ENCODE peak calls at places on chromosomes 7 and 10, in six cellular contexts. G is effector memory CD4-positive, alpha-beta T cell; Q is psoas muscle; X is heart right ventricle; S is endothelial cell of umbilical vein; U is trophoblast cell. C is an unnamed sample.

GRCh38 chr7:69847921-69848612 is 249.8 kb downstream of the AUTS2 start:
- DNase-seq in G (no peak), Q (no peak), X (no peak), S (no peak), U (no peak), C (no peak)

GRCh38 chr10:22437620-22438588 is 92.6 kb downstream of the SPAG6 start:
- DNase-seq in G (no peak), Q (no peak), X (no peak), S (no peak), U (no peak), C (no peak)

GRCh38 chr7:157000047-157000726 is 10.3 kb downstream of the MNX1 start:
- DNase-seq in G (no peak), Q (no peak), X (no peak), S (no peak), U (no peak), C (no peak)

GRCh38 chr7:110531186-110531585 is 559.7 kb upstream of the LRRN3 start:
- DNase-seq in G (no peak), Q (no peak), X (no peak), S (no peak), U (peak; percentile 36), C (no peak)

GRCh38 chr7:68868975-68869374 is 729.3 kb upstream of the AUTS2 start:
- DNase-seq in G (no peak), Q (no peak), X (no peak), S (no peak), U (no peak), C (no peak)

GRCh38 chr10:50508315-50509051 is 115.3 kb downstream of the SGMS1 start:
- DNase-seq in G (no peak), Q (no peak), X (no peak), S (no peak), U (no peak), C (no peak)

GRCh38 chr7:138097064-138097741 is 20.9 kb downstream of the AKR1D1 start:
- DNase-seq in G (no peak), Q (no peak), X (no peak), S (peak; percentile 6), U (no peak), C (no peak)

GRCh38 chr7:98228801-98229200 is 17.6 kb downstream of the BHLHA15 start:
- DNase-seq in G (no peak), Q (peak; percentile 42), X (no peak), S (no peak), U (no peak), C (no peak)

GRCh38 chr10:21334891-21335696 is 190.4 kb downstream of the SKIDA1 start:
- DNase-seq in G (no peak), Q (peak; percentile 77), X (peak; percentile 50), S (peak; percentile 86), U (peak; percentile 94), C (no peak)

GRCh38 chr10:5961405-5962100 is 15.8 kb downstream of the IL15RA start:
- DNase-seq in G (no peak), Q (no peak), X (no peak), S (no peak), U (no peak), C (peak; percentile 58)

GRCh38 chr10:70267161-70267933 is 16.5 kb downstream of the NPFFR1 start:
- DNase-seq in G (no peak), Q (no peak), X (no peak), S (peak; percentile 25), U (peak; percentile 70), C (no peak)

GRCh38 chr7:85019778-85020177 is 167.1 kb downstream of the SEMA3D start:
- DNase-seq in G (no peak), Q (no peak), X (no peak), S (no peak), U (no peak), C (no peak)

GRCh38 chr7:87047-87446 is 105.3 kb upstream of the FAM20C start:
- DNase-seq in G (no peak), Q (no peak), X (no peak), S (no peak), U (no peak), C (no peak)

GRCh38 chr7:107152011-107152410 is 16.8 kb upstream of the HBP1 start:
- DNase-seq in G (no peak), Q (no peak), X (no peak), S (no peak), U (no peak), C (no peak)

GRCh38 chr10:73218466-73219191 is 28.4 kb downstream of the DNAJC9 start:
- DNase-seq in G (no peak), Q (no peak), X (no peak), S (peak; percentile 46), U (no peak), C (no peak)

GRCh38 chr7:34430456-34430855 is 227.6 kb upstream of the NPSR1 start:
- DNase-seq in G (no peak), Q (no peak), X (no peak), S (peak; percentile 47), U (peak; percentile 61), C (no peak)

GRCh38 chr10:117533507-117534281 is 8.9 kb upstream of the EMX2 start:
- DNase-seq in G (no peak), Q (no peak), X (no peak), S (no peak), U (no peak), C (no peak)

GRCh38 chr7:19538036-19538435 is 170.8 kb downstream of the POLR1F start:
- DNase-seq in G (no peak), Q (no peak), X (no peak), S (no peak), U (no peak), C (no peak)

GRCh38 chr7:122532406-122533269 is 166.3 kb downstream of the RNF133 start:
- DNase-seq in G (no peak), Q (no peak), X (no peak), S (peak; percentile 31), U (no peak), C (no peak)

GRCh38 chr7:92748509-92748908 is 87.9 kb downstream of the CDK6 start:
- DNase-seq in G (no peak), Q (no peak), X (no peak), S (no peak), U (no peak), C (no peak)

GRCh38 chr7:92750961-92751360 is 85.4 kb downstream of the CDK6 start:
- DNase-seq in G (no peak), Q (no peak), X (no peak), S (no peak), U (no peak), C (no peak)

GRCh38 chr7:92749327-92749730 is 87.0 kb downstream of the CDK6 start:
- DNase-seq in G (no peak), Q (no peak), X (no peak), S (no peak), U (no peak), C (no peak)

GRCh38 chr7:92750440-92750839 is 85.9 kb downstream of the CDK6 start:
- DNase-seq in G (no peak), Q (no peak), X (no peak), S (no peak), U (no peak), C (no peak)

GRCh38 chr7:92749832-92750231 is 86.5 kb downstream of the CDK6 start:
- DNase-seq in G (no peak), Q (no peak), X (no peak), S (no peak), U (no peak), C (no peak)
- H3K4me1 ChIP-seq in G (no peaks in the 10 kb centered on the region), Q (no peaks in the 10 kb centered on the region), X (peaks cover 13% of the 10 kb centered on the region), S (peaks cover 21% of the 10 kb centered on the region), U (peaks cover 9% of the 10 kb centered on the region), C (peaks cover 2% of the 10 kb centered on the region)

GRCh38 chr10:68340358-68341080 is 7.8 kb upstream of the PBLD start:
- DNase-seq in G (no peak), Q (no peak), X (no peak), S (no peak), U (no peak), C (no peak)
- H3K36me3 ChIP-seq in G (peaks cover 72% of the 10 kb centered on the region), Q (peaks cover 75% of the 10 kb centered on the region), X (no peaks in the 10 kb centered on the region), S (peaks cover 46% of the 10 kb centered on the region), U (peaks cover 21% of the 10 kb centered on the region), C (peaks cover 60% of the 10 kb centered on the region)

GRCh38 chr7:100789055-100789454 is 38.3 kb downstream of the EPHB4 start:
- DNase-seq in G (no peak), Q (no peak), X (no peak), S (no peak), U (no peak), C (no peak)

GRCh38 chr7:100799037-100799896 is 28.1 kb downstream of the EPHB4 start:
- DNase-seq in G (peak; percentile 12), Q (no peak), X (peak; percentile 53), S (peak; percentile 70), U (peak; percentile 7), C (no peak)

GRCh38 chr7:100791881-100792666 is 35.2 kb downstream of the EPHB4 start:
- DNase-seq in G (no peak), Q (no peak), X (no peak), S (no peak), U (peak; percentile 70), C (no peak)

GRCh38 chr7:100794741-100795140 is 32.6 kb downstream of the EPHB4 start:
- DNase-seq in G (no peak), Q (no peak), X (no peak), S (no peak), U (no peak), C (no peak)

DNA sequence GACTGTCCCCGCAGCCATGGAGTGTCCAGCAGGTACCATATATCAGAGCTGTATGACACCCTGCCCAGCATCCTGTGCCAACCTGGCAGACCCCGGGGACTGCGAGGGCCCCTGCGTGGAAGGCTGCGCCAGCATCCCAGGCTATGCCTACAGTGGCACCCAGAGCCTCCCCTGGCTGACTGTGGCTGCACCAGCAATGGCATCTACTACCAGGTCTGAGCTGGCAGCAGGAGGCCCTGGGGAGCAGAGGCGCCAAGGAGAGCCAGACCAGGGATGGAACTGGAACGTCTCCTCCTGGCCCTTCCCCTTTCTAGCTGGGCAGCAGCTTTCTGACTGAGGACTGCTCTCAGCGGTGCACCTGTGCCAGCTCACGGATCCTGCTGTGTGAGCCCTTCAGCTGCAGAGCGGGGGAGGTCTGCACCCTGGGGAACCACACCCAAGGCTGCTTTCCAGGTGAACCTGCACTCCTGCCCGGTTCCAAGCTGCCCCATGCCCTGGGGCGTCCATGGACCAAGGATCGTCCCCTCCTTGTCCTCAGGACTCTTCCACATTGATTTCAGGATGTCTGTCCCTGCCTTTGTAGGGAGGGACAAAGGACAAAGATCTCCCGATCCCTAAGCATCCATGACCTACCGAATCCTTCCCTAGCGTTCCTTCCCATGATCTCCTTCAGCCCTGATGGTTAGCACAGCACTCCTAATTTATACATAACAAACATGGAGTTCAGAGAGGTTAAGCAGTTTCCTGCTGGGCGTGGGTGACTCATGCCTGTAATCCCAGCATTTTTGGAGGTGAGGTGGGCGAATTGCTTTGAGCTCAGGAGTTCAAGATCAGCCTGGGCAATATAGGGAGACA is 33.3 kb downstream of the EPHB4 start:
- DNase-seq in G (no peak), Q (no peak), X (no peak), S (peak; percentile 45), U (no peak), C (no peak)
- H3K4me1 ChIP-seq in G (no peaks in the 10 kb centered on the region), Q (no peaks in the 10 kb centered on the region), X (no peaks in the 10 kb centered on the region), S (peaks cover 4% of the 10 kb centered on the region), U (peaks cover 11% of the 10 kb centered on the region), C (no peaks in the 10 kb centered on the region)

GRCh38 chr10:125848371-125848770 is 25.0 kb downstream of the BCCIP start:
- DNase-seq in G (no peak), Q (no peak), X (no peak), S (no peak), U (no peak), C (no peak)
- H3K36me3 ChIP-seq in G (peaks cover 21% of the 10 kb centered on the region), Q (peaks cover 95% of the 10 kb centered on the region), X (no peaks in the 10 kb centered on the region), S (peaks cover 4% of the 10 kb centered on the region), U (peaks cover 25% of the 10 kb centered on the region), C (peaks cover 26% of the 10 kb centered on the region)

C was measured in kidney.